ENCODE peak calls at places on chromosomes 12 and 14, in five cellular contexts. Y, T, D, H and L are unnamed samples.
A peak's percentile ranks its signal among the peaks of the same experiment; 100 is the strongest.

GRCh38 chr12:32115404-32116104 is 8.9 kb downstream of the BICD1 start:
- DNase-seq in Y (no peak), T (peak; percentile 90), D (no peak), H (peak; percentile 32), L (no peak)

GRCh38 chr12:14928946-14929345 is 9.4 kb downstream of the ERP27 start:
- DNase-seq in Y (no peak), T (peak; percentile 28), D (no peak), H (no peak), L (no peak)

GRCh38 chr14:91377700-91378652 is 39.6 kb downstream of the CCDC88C start:
- DNase-seq in Y (no peak), T (no peak), D (no peak), H (no peak), L (no peak)

GRCh38 chr12:1799882-1800645 is 20.3 kb upstream of the LRTM2 start:
- DNase-seq in Y (no peak), T (no peak), D (no peak), H (no peak), L (no peak)

GRCh38 chr14:100904307-100905019 is 941 bp upstream of the RTL1 start:
- DNase-seq in Y (no peak), T (no peak), D (no peak), H (peak; percentile 16), L (no peak)

GRCh38 chr12:19885092-19885813 is 446.0 kb downstream of the AEBP2 start:
- DNase-seq in Y (no peak), T (no peak), D (no peak), H (no peak), L (no peak)

GRCh38 chr14:21867541-21867940 is 193.9 kb upstream of the OR4E1 start:
- DNase-seq in Y (no peak), T (no peak), D (no peak), H (no peak), L (no peak)

GRCh38 chr12:14953752-14954151 is 7.6 kb downstream of the ARHGDIB start:
- DNase-seq in Y (no peak), T (no peak), D (no peak), H (no peak), L (no peak)

GRCh38 chr12:38138225-38139221 is 178.1 kb upstream of the ALG10B start:
- DNase-seq in Y (peak; percentile 60), T (peak; percentile 61), D (peak; percentile 23), H (peak; percentile 63), L (peak; percentile 35)

GRCh38 chr14:65098586-65098985 is 3.7 kb downstream of the MAX start:
- DNase-seq in Y (no peak), T (no peak), D (peak; percentile 37), H (no peak), L (no peak)

GRCh38 chr12:124436366-124436765 is 131.0 kb downstream of the NCOR2 start:
- DNase-seq in Y (no peak), T (no peak), D (no peak), H (peak; percentile 17), L (no peak)

GRCh38 chr12:15256760-15257159 is 35.5 kb upstream of the RERG start:
- DNase-seq in Y (no peak), T (no peak), D (no peak), H (no peak), L (no peak)

GRCh38 chr14:78666336-78667056 is 496.3 kb downstream of the NRXN3 start:
- DNase-seq in Y (no peak), T (no peak), D (no peak), H (no peak), L (no peak)

GRCh38 chr12:130775953-130776856 is 60.1 kb upstream of the RIMBP2 start:
- DNase-seq in Y (peak; percentile 97), T (peak; percentile 26), D (no peak), H (peak; percentile 35), L (no peak)

GRCh38 chr12:62928632-62929031 is 6.3 kb downstream of the PPM1H start:
- DNase-seq in Y (peak; percentile 65), T (no peak), D (no peak), H (no peak), L (no peak)

GRCh38 chr12:64912501-64912900 is 88.1 kb downstream of the TBC1D30 start:
- DNase-seq in Y (no peak), T (no peak), D (no peak), H (no peak), L (no peak)

GRCh38 chr12:45912774-45913173 is 77.6 kb downstream of the SCAF11 start:
- DNase-seq in Y (no peak), T (no peak), D (no peak), H (no peak), L (no peak)

GRCh38 chr12:26196424-26196722 is 1.0 kb downstream of the SSPN start:
- DNase-seq in Y (no peak), T (no peak), D (no peak), H (no peak), L (no peak)

GRCh38 chr14:95327558-95328374 is 8.1 kb upstream of the CLMN start:
- DNase-seq in Y (no peak), T (no peak), D (peak; percentile 91), H (no peak), L (no peak)
- TF ChIP-seq POLR2AphosphoS5 in Y (no peak), T (no peak), D (peak; percentile 51), H (no peak), L (no peak)

GRCh38 chr12:103495783-103496456 is at the start of gene C12orf42:
- DNase-seq in Y (no peak), T (peak; percentile 12), D (peak; percentile 63), H (peak; percentile 9), L (no peak)
- TF ChIP-seq EZH2 in Y (no peak), T (no peak), D (no peak), H (no peak), L (peak; percentile 65)

GRCh38 chr12:118064608-118065007 is 3.6 kb upstream of the WSB2 start:
- DNase-seq in Y (no peak), T (no peak), D (no peak), H (peak; percentile 41), L (no peak)

GRCh38 chr12:118063567-118064391 is 2.8 kb upstream of the WSB2 start:
- DNase-seq in Y (peak; percentile 61), T (no peak), D (no peak), H (no peak), L (no peak)

GRCh38 chr12:118070650-118071049 is 9.7 kb upstream of the WSB2 start:
- DNase-seq in Y (no peak), T (no peak), D (no peak), H (no peak), L (no peak)

GRCh38 chr12:118065380-118065779 is 4.4 kb upstream of the WSB2 start:
- DNase-seq in Y (no peak), T (no peak), D (no peak), H (no peak), L (no peak)

DNA sequence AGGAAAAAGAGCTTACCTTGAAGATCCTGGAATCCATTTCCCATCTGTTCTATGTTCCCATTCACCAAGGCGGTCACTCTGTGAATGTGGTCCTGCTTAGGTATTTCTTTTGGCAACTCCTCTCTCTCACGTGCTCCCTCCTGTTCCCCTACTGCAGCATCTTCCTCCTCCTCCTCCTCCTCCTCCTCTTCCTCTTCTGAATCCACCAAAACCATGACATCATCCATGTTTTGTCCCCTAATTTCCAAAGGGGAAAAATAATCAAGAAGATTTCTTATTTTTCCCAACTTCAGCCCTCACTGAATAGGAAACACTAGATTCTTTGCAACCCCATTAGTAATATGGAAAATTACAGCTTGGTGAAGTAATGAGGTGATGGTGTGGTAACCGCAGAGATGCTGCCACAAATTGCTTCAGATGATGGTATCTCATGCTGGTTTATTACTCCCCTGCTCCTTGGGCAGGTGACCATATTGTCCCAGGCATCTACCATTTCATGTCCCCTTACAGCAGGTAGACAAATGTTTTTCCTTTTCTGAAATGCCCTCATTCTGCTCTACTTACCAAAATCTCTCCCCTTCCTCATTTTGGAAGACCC is 7.5 kb upstream of the WSB2 start:
- DNase-seq in Y (no peak), T (no peak), D (no peak), H (no peak), L (no peak)
- TF ChIP-seq POLR2AphosphoS5 in Y (no peak), T (no peak), D (no peak), H (no peak), L (no peak)

GRCh38 chr12:113152835-113153814 is 3.6 kb downstream of the CFAP73 start:
- DNase-seq in Y (peak; percentile 55), T (peak; percentile 54), D (no peak), H (peak; percentile 84), L (no peak)
- TF ChIP-seq EZH2 in Y (no peak), T (no peak), D (no peak), H (no peak), L (no peak)

DNA sequence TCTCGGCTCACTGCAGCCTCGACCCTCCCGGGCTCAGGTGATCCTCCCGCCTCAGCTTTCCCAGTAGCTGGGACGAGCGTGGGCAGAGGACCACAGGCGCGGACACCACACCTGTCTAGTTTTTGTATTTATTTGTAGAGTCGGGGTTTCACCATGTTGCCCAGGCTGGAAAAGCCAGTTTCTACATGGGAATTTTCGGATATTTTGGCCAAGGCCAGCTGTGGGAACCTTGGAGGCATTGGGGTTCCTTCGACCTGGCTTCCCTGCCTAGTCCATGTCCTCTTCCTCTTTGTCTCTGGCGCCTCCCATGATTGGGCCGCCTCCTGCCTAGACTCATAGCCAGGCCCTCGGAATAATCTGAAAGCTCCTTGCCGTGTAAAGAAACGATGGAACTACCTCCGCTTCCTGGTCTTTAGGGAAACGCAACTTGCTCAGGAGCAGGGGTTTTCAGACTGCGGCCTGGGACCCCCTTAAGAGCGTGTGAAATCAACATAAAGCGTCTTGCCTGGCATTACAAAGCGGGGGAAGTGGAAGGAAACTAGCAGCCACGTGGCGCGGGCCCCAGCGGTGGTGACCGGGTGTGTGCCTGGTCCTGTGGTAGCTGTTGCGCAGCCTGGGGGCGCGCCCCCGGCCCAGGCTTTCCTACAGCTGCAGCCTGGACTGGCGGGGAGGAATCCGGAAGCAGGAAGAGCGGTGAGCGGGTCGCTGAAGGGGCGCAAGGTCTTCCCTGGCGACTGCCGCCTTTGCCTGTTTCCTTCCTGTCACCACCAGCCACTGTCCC is 1.4 kb upstream of the HSP90AA1 start:
- DNase-seq in Y (no peak), T (no peak), D (peak; percentile 21), H (peak; percentile 64), L (no peak)
- TF ChIP-seq POLR2AphosphoS5 in Y (no peak), T (no peak), D (peak; percentile 62), H (no peak), L (no peak)